ENCODE peak calls at places on chromosome 15, in seven cellular contexts. L is stimulated activated CD4-positive, alpha-beta T cell treated with anti-CD3 and anti-CD28 coated beads, Interleukin-1b, Interleukin-23, amount 100 ng/mL, for 1 hour; E is progenitor cell of endocrine pancreas; R is NCI-H1694 treated with DMSO at 0.1 percent for 48 hours; N is heart left ventricle; K is CD8-positive, alpha-beta T cell; F is cardiac muscle cell. B is an unnamed sample.

GRCh38 chr15:75131269-75131643 is 70.4 kb upstream of the C15orf39 start:
- DNase-seq in K (no peak), N (no peak), R (no peak), E (no peak), L (no peak), F (no peak), B (no peak)

GRCh38 chr15:65069779-65070546 is 2.2 kb upstream of the RASL12 start:
- DNase-seq in R (no peak), K (no peak), F (no peak), N (peak), E (no peak), L (no peak), B (no peak)

GRCh38 chr15:74608776-74609175 is 6.9 kb upstream of the CLK3 start:
- DNase-seq in E (no peak), K (no peak), R (no peak), F (no peak), L (no peak), N (no peak), B (no peak)

GRCh38 chr15:82128401-82129143 is 82.8 kb upstream of the MEX3B start:
- DNase-seq in K (no peak), L (no peak), E (no peak), F (no peak), R (no peak), N (no peak), B (no peak)

GRCh38 chr15:60444289-60444912 is 34.5 kb downstream of the ICE2 start:
- DNase-seq in R (peak), E (no peak), N (no peak), F (no peak), L (no peak), K (no peak), B (no peak)

GRCh38 chr15:33068531-33068990 is 126.0 kb downstream of the FMN1 start:
- DNase-seq in N (no peak), E (no peak), L (no peak), K (no peak), F (no peak), R (no peak), B (no peak)

GRCh38 chr15:22949074-22949547 is 31.1 kb downstream of the CYFIP1 start:
- DNase-seq in F (peak), L (no peak), N (peak), K (no peak), E (no peak), R (no peak), B (peak)

GRCh38 chr15:40282144-40282869 is 557 bp downstream of the ANKRD63 start:
- DNase-seq in F (peak), L (no peak), R (no peak), K (peak), N (peak), E (peak), B (no peak)

GRCh38 chr15:48781002-48781401 is 29.9 kb downstream of the CEP152 start:
- DNase-seq in N (no peak), F (no peak), R (no peak), K (no peak), L (no peak), E (no peak), B (no peak)

GRCh38 chr15:80367094-80367493 is 37.1 kb upstream of the ARNT2 start:
- DNase-seq in E (no peak), N (no peak), F (peak), K (no peak), R (peak), L (no peak), B (no peak)

GRCh38 chr15:51935466-51936118 is 36.0 kb downstream of the LEO1 start:
- DNase-seq in L (no peak), E (no peak), F (no peak), N (no peak), K (no peak), R (no peak), B (no peak)

GRCh38 chr15:21270474-21270873 is 169.8 kb downstream of the POTEB3 start:
- DNase-seq in E (no peak), N (no peak), F (no peak), R (no peak), K (no peak), L (no peak), B (no peak)

GRCh38 chr15:85788796-85789495 is 5.8 kb downstream of the KLHL25 start:
- DNase-seq in K (no peak), N (no peak), E (no peak), R (no peak), L (no peak), F (no peak), B (no peak)

GRCh38 chr15:100224206-100225185 is 117.3 kb downstream of the ADAMTS17 start:
- DNase-seq in K (no peak), R (no peak), N (no peak), L (no peak), F (no peak), E (no peak), B (no peak)

GRCh38 chr15:31457161-31457560 is 130.5 kb downstream of the KLF13 start:
- DNase-seq in E (no peak), L (no peak), N (no peak), R (no peak), F (no peak), K (no peak), B (no peak)

GRCh38 chr15:69697913-69698312 is 245.3 kb downstream of the RPLP1 start:
- DNase-seq in R (no peak), E (no peak), N (peak), L (no peak), K (no peak), F (peak), B (peak)

GRCh38 chr15:79702621-79703020 is 194.2 kb downstream of the MTHFS start:
- DNase-seq in F (no peak), K (no peak), E (no peak), R (no peak), N (no peak), L (no peak), B (no peak)

GRCh38 chr15:92811514-92811913 is 88.6 kb upstream of the CHD2 start:
- DNase-seq in L (no peak), N (no peak), R (no peak), E (no peak), F (no peak), K (no peak), B (peak)

GRCh38 chr15:23642413-23643044 is 5.1 kb downstream of the MAGEL2 start:
- DNase-seq in R (peak), F (peak), K (no peak), N (peak), E (no peak), L (peak), B (peak)

GRCh38 chr15:48720646-48721045 is 75.1 kb upstream of the FBN1 start:
- DNase-seq in N (no peak), K (no peak), F (no peak), R (no peak), L (no peak), E (no peak), B (no peak)

GRCh38 chr15:99369250-99369649 is 118.0 kb downstream of the LRRC28 start:
- DNase-seq in N (no peak), R (no peak), F (no peak), K (no peak), E (no peak), L (no peak), B (no peak)

GRCh38 chr15:55250392-55250791 is 39.2 kb downstream of the RAB27A start:
- DNase-seq in E (no peak), N (no peak), K (no peak), R (peak), F (no peak), L (no peak), B (no peak)

GRCh38 chr15:92069308-92070244 is 216.1 kb downstream of the SLCO3A1 start:
- DNase-seq in F (no peak), K (no peak), L (peak), E (no peak), R (no peak), N (peak), B (no peak)

GRCh38 chr15:100252359-100252758 is 89.4 kb downstream of the ADAMTS17 start:
- DNase-seq in K (peak), F (no peak), N (no peak), R (no peak), L (no peak), E (no peak), B (no peak)

GRCh38 chr15:40594429-40594836 is 384 bp downstream of the KNL1 start:
- DNase-seq in L (peak), F (peak), N (peak), R (peak), E (peak), K (no peak), B (peak)

GRCh38 chr15:60414016-60414682 is 16.4 kb upstream of the ANXA2 start:
- DNase-seq in N (no peak), R (peak), E (no peak), F (no peak), L (no peak), K (no peak), B (no peak)

GRCh38 chr15:66803182-66803729 is 101.2 kb downstream of the SMAD6 start:
- DNase-seq in R (no peak), L (no peak), F (peak), E (peak), N (peak), K (no peak), B (no peak)

GRCh38 chr15:94164202-94164807 is 67.1 kb upstream of the MCTP2 start:
- DNase-seq in L (peak), R (peak), K (peak), N (peak), E (peak), F (peak), B (peak)

GRCh38 chr15:65196637-65197336 is 11.6 kb upstream of the CLPX start:
- DNase-seq in R (no peak), K (no peak), F (no peak), L (no peak), N (no peak), E (no peak), B (no peak)

GRCh38 chr15:69314174-69314573 is 15.5 kb downstream of the PAQR5 start:
- DNase-seq in E (no peak), N (no peak), R (no peak), F (no peak), L (no peak), K (no peak), B (no peak)

GRCh38 chr15:29682361-29682760 is 139.9 kb downstream of the TJP1 start:
- DNase-seq in E (no peak), K (no peak), F (no peak), N (no peak), L (no peak), R (no peak), B (no peak)

GRCh38 chr15:74730619-74731316 is 5.4 kb upstream of the CYP1A1 start:
- DNase-seq in K (no peak), E (no peak), N (no peak), F (no peak), L (no peak), R (no peak), B (no peak)

GRCh38 chr15:25469377-25469776 is 30.6 kb upstream of the UBE3A start:
- DNase-seq in R (no peak), F (no peak), E (no peak), N (peak), K (no peak), L (no peak), B (no peak)

GRCh38 chr15:84981711-84982300 is at the start of gene PDE8A:
- DNase-seq in R (no peak), N (peak), K (peak), F (peak), E (peak), L (no peak), B (no peak)

GRCh38 chr15:76217029-76217866 is 94.0 kb downstream of the ETFA start:
- DNase-seq in E (no peak), R (no peak), N (no peak), F (no peak), K (no peak), L (no peak), B (no peak)

GRCh38 chr15:68734352-68734751 is 86.3 kb downstream of the ANP32A start:
- DNase-seq in K (no peak), E (no peak), R (no peak), L (no peak), F (no peak), N (no peak), B (no peak)